ENCODE peak calls at places on chromosomes 1 and 21, in four cellular contexts. R, S, F and T are unnamed samples.

GRCh38 chr1:56517404-56518130 is 61.8 kb downstream of the PLPP3 start:
- DNase-seq in S (no peak), R (no peak), F (peak), T (no peak)

GRCh38 chr1:60569189-60569588 is 495.6 kb upstream of the C1orf87 start:
- DNase-seq in F (no peak), R (no peak), S (no peak), T (no peak)

GRCh38 chr1:61224609-61225008 is 142.2 kb downstream of the NFIA start:
- DNase-seq in S (no peak), F (no peak), R (no peak), T (no peak)

GRCh38 chr1:4726620-4727341 is 72.4 kb downstream of the AJAP1 start:
- DNase-seq in F (no peak), R (no peak), S (no peak), T (no peak)

GRCh38 chr21:27134513-27134912 is 167.6 kb upstream of the ADAMTS5 start:
- DNase-seq in S (no peak), F (no peak), R (no peak), T (no peak)

GRCh38 chr1:7257225-7257624 is 472.0 kb downstream of the CAMTA1 start:
- DNase-seq in S (no peak), F (no peak), R (no peak), T (no peak)

GRCh38 chr1:50705041-50705440 is 255.0 kb downstream of the FAF1 start:
- DNase-seq in F (no peak), R (no peak), S (no peak), T (no peak)

GRCh38 chr1:26408604-26409003 is 2.0 kb upstream of the LIN28A start:
- DNase-seq in S (peak), F (peak), R (no peak), T (peak)

GRCh38 chr21:30248844-30249243 is 32.9 kb upstream of the CLDN8 start:
- DNase-seq in S (no peak), F (no peak), R (no peak), T (no peak)

GRCh38 chr1:77847621-77848080 is 40.8 kb upstream of the NEXN start:
- DNase-seq in R (peak), F (no peak), S (no peak), T (no peak)

GRCh38 chr1:15198684-15199083 is 45.1 kb downstream of the TMEM51 start:
- DNase-seq in F (no peak), S (no peak), R (no peak), T (no peak)

GRCh38 chr1:9041116-9041779 is 15.0 kb upstream of the SLC2A7 start:
- DNase-seq in S (no peak), R (no peak), F (no peak), T (no peak)

GRCh38 chr1:117284408-117285215 is 73.9 kb upstream of the VTCN1 start:
- DNase-seq in R (no peak), S (peak), F (peak), T (no peak)

GRCh38 chr1:216726435-216726834 is 3.2 kb upstream of the ESRRG start:
- DNase-seq in S (no peak), F (no peak), R (no peak), T (no peak)

GRCh38 chr1:229271448-229272120 is 673 bp downstream of the RAB4A start:
- DNase-seq in S (peak), R (no peak), F (no peak), T (no peak)

GRCh38 chr21:33384851-33385331 is 18.3 kb upstream of the IFNGR2 start:
- DNase-seq in F (no peak), R (no peak), S (no peak), T (no peak)

GRCh38 chr1:67892451-67893125 is 59.3 kb upstream of the GNG12 start:
- DNase-seq in F (no peak), S (no peak), R (no peak), T (no peak)

GRCh38 chr1:147579532-147580199 is 38.4 kb downstream of the BCL9 start:
- DNase-seq in S (peak), R (no peak), F (no peak), T (no peak)

GRCh38 chr1:200134116-200134515 is 106.6 kb downstream of the NR5A2 start:
- DNase-seq in F (no peak), R (no peak), S (no peak), T (no peak)

GRCh38 chr1:157156058-157156541 is 17.9 kb upstream of the ETV3 start:
- DNase-seq in F (peak), S (peak), R (no peak), T (peak)

GRCh38 chr1:14017531-14017961 is 317.6 kb downstream of the PRDM2 start:
- DNase-seq in R (no peak), S (no peak), F (no peak), T (no peak)

GRCh38 chr1:216075339-216075738 is 347.9 kb downstream of the USH2A start:
- DNase-seq in R (no peak), S (no peak), F (no peak), T (no peak)

GRCh38 chr1:6653651-6654290 is 29.1 kb downstream of the THAP3 start:
- DNase-seq in R (no peak), F (no peak), S (no peak), T (no peak)

GRCh38 chr1:94068096-94068830 is 52.7 kb downstream of the ABCA4 start:
- DNase-seq in S (peak), R (no peak), F (no peak), T (no peak)

GRCh38 chr1:96598416-96599168 is 123.0 kb upstream of the PTBP2 start:
- DNase-seq in R (no peak), S (no peak), F (no peak), T (no peak)

GRCh38 chr1:244077473-244078220 is 26.6 kb downstream of the ZBTB18 start:
- DNase-seq in R (no peak), F (no peak), S (no peak), T (no peak)

GRCh38 chr1:232620356-232620841 is 9.5 kb downstream of the SIPA1L2 start:
- DNase-seq in S (no peak), R (no peak), F (no peak), T (no peak)

GRCh38 chr1:32701951-32702598 is 495 bp downstream of the SYNC start:
- DNase-seq in F (no peak), S (no peak), R (no peak), T (no peak)

GRCh38 chr1:21284206-21285137 is 5.8 kb downstream of the ECE1 start:
- DNase-seq in F (no peak), S (no peak), R (no peak), T (no peak)

GRCh38 chr21:14752006-14752909 is 206.1 kb upstream of the SAMSN1 start:
- DNase-seq in R (no peak), F (no peak), S (no peak), T (no peak)

GRCh38 chr1:197567442-197567841 is 207.8 kb downstream of the DENND1B start:
- DNase-seq in S (no peak), F (no peak), R (no peak), T (no peak)

GRCh38 chr1:53503433-53503925 is 44.3 kb downstream of the DMRTB1 start:
- DNase-seq in S (no peak), R (no peak), F (no peak), T (no peak)

GRCh38 chr1:6500446-6501406 is 9.3 kb upstream of the PLEKHG5 start:
- DNase-seq in F (no peak), S (no peak), R (no peak), T (no peak)

DNA sequence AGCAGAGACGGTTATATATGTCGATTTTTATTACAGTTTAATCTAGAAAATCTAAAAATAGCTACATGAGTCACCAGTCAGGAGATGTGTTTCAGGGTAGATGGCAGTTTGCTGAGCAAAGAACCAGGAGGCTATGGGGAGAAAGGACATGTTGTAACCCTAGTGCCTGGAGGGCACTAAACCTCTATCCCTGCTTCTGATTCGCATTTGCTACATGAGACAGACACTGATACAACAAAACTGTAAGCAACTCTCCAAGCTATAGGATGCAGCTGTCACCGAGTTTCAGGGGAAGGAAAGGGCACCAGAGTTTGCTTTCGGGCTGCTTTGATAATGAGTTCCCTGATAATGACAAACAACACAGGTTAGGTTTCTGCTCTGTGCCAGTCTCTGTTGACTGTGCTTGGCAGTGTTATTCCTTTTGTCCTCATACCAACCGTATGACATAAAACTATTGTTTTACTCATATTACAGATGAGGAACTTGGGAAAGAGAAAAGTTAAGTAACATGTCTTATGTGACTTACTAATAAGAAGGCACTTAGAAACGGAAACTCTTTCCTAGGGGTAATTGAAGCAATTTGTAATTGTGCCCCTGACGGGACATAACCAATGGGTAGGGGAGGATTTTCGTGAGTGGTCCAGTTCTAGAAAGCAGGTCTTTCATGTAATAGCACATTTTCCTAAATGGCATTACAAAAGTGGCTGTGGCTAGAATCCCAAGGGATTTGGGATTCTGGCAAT is 43.1 kb downstream of the C1orf198 start:
- DNase-seq in S (no peak), F (no peak), R (no peak), T (no peak)
- TF ChIP-seq CREM in S (no peak), F (no peak), R (no peak), T (no peak)

DNA sequence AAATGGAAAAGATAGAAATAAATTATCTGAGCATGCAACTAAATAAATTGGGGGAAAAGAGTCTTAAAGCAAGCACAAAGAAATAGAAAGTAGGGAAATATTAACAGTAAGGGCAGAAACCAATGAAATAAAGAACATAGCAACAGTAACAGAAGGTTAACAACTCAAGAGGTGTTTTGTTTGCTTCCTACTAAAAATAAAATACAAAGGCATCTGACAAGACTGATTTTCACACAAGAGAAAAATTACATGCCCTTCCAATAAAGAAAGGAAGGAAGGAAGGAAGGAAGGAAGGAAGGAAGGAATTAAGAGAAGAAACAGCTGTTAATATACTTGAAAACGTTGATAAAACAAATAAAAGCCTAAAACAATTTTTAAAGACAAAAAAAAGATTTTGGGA is 240.2 kb downstream of the SEC16B start:
- DNase-seq in F (no peak), R (no peak), S (no peak), T (no peak)
- TF ChIP-seq CREM in F (no peak), R (no peak), S (no peak), T (no peak)

DNA sequence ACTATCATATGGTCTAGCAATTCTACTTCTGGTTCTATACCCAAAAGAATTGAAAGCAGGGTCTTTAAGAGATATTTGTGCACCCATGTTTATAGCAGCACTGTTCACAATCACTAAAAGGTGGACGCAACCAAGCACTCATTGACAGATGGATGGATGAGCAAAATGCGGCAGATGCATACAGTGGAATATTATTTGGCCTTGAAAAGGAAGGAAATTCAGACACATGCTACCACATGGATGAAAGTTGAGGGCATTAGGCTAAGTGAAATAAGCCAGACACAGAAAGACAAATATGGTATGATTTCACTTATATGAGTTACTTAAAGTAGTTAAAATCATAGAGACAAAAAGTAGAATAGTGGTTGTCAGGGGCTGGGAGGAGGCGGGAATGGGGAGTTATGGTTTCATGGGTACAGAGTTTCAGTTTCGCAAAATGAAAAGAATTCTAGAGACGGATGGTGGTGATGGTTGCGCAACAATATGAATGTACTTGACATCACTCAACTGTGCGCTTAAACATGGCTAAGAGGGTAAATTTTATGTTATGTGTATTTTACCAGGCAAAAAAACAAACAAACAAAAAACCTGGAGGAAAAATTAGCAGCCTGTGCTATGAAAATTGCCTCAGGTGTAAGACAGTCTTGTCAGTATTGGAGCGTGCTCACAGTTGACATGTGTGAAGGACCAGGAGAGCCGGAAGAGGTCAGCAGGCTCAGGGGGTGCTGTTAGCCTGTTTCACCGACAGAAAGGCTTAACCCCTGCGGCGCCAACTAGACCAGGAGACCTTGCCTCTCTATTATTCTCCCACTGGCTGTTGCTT is 26.5 kb downstream of the CD247 start:
- DNase-seq in R (no peak), S (no peak), F (no peak), T (peak)
- TF ChIP-seq CREM in R (no peak), S (no peak), F (no peak), T (no peak)

DNA sequence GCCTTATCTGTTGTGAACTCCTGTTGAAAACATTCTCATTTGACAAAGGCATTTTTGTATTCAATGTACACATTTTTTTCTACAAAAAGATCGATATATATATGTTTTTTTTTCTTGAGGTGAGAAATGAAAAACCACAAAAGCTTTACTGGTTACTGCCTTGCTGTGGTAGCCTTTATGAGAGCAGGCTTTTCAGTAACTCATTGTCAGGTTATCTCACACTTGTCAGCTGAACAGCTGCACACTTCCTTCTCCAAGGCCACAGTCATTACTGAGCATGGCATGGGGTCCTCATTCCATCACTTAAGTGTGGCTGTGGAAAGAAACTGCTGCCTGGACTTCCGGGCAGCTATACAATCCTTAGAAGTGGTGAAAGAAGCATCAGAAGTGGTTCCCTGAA is 169.3 kb upstream of the ZP4 start:
- DNase-seq in F (no peak), R (peak), S (no peak), T (no peak)
- TF ChIP-seq CREM in F (no peak), R (no peak), S (no peak), T (no peak)